ENCODE peak calls at places on chromosome 16, in seven cellular contexts. Z is sigmoid colon, S is ovary, F is lower leg skin, U is body of pancreas, V is uterus, W is H1. L is an unnamed sample.
A peak's percentile ranks its signal among the peaks of the same experiment; 100 is the strongest.

GRCh38 chr16:8173111-8173644 is 417.1 kb downstream of the TMEM114 start:
- DNase-seq in Z (no peak), W (peak; percentile 83), U (peak; percentile 78), F (peak; percentile 87), S (no peak), V (no peak), L (peak; percentile 74)

GRCh38 chr16:30953511-30954124 is 3.9 kb upstream of the SETD1A start:
- DNase-seq in U (peak; percentile 57), V (peak; percentile 52), S (peak; percentile 69), W (peak; percentile 86), Z (peak; percentile 76), F (no peak), L (peak; percentile 77)

GRCh38 chr16:67922221-67922620 is 9.4 kb downstream of the CTRL start:
- DNase-seq in Z (no peak), V (no peak), S (no peak), W (no peak), F (no peak), U (no peak), L (no peak)

GRCh38 chr16:49936791-49937190 is 80.9 kb upstream of the ZNF423 start:
- DNase-seq in S (no peak), Z (no peak), V (no peak), F (no peak), U (no peak), W (no peak), L (no peak)

GRCh38 chr16:27408602-27409031 is 6.6 kb downstream of the IL21R start:
- DNase-seq in V (no peak), S (no peak), W (no peak), Z (no peak), F (no peak), U (no peak), L (no peak)

GRCh38 chr16:28886945-28887344 is 8.7 kb downstream of the ATP2A1 start:
- DNase-seq in S (no peak), F (no peak), V (no peak), W (no peak), Z (no peak), U (no peak), L (no peak)

GRCh38 chr16:24075929-24076716 is 180.0 kb upstream of the CACNG3 start:
- DNase-seq in S (no peak), U (no peak), V (no peak), F (no peak), Z (no peak), W (no peak), L (no peak)

GRCh38 chr16:68972008-68972407 is 128.7 kb downstream of the TANGO6 start:
- DNase-seq in F (no peak), S (no peak), U (no peak), Z (no peak), V (no peak), W (peak; percentile 59), L (no peak)

GRCh38 chr16:22348296-22348695 is 26.1 kb downstream of the CDR2 start:
- DNase-seq in Z (no peak), V (no peak), S (no peak), W (no peak), U (no peak), F (no peak), L (no peak)

GRCh38 chr16:24088767-24089166 is 167.4 kb upstream of the CACNG3 start:
- DNase-seq in U (no peak), F (no peak), W (no peak), Z (no peak), V (no peak), S (no peak), L (no peak)

GRCh38 chr16:73253922-73254480 is 206.1 kb upstream of the ZFHX3 start:
- DNase-seq in Z (no peak), W (no peak), F (no peak), U (no peak), V (no peak), S (no peak), L (no peak)

GRCh38 chr16:89374393-89374948 is 115.9 kb downstream of the ANKRD11 start:
- DNase-seq in S (no peak), Z (no peak), U (no peak), W (no peak), V (no peak), F (no peak), L (peak; percentile 58)

GRCh38 chr16:17230932-17231581 is 239.7 kb downstream of the XYLT1 start:
- DNase-seq in Z (no peak), W (no peak), F (no peak), S (no peak), V (no peak), U (no peak), L (no peak)

GRCh38 chr16:2470603-2471015 is 488 bp upstream of the NTN3 start:
- DNase-seq in W (no peak), U (no peak), Z (no peak), V (no peak), F (no peak), S (no peak), L (no peak)

GRCh38 chr16:89023151-89023551 is 46.1 kb upstream of the CBFA2T3 start:
- DNase-seq in U (no peak), F (no peak), W (no peak), S (no peak), Z (peak; percentile 40), V (no peak), L (no peak)

DNA sequence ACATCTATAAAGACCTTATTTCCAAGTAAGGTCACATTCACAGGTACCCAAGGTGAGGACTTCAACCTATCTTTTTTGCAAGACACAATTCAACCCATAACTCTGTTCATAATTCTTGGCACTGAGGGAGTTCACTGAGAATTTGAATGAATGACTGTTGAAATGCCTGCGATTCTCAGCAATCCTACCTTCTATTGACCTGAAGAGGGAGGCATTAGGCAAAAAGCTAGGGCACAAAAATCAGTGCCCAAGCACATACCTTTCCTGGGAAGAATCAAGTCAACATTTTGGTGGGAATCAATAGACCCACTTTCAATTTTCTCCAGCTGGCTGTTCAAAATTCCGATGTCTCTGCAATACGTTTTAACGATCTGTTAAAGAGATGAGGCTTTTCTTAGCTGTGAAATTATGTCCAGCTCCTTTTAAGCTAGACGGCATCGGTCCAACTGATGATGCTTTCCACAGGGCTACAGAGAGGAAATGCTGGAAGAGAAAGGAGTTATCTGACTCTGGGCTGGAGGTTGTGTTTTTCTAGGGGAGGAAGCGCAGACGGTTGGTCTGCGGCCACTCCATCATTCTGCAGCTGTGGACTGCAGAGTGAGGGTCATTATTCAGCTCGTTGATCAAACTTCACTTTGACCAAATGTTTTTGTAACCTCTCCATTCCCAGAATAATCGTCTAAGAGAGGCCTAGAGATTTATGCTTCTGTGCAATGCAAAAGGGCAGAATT is 25.1 kb downstream of the BCO1 start:
- DNase-seq in S (peak; percentile 75), F (no peak), W (no peak), Z (peak; percentile 82), V (peak; percentile 80), U (peak; percentile 44), L (peak; percentile 14)
- TF ChIP-seq CTCF in S (no peak), F (no peak), W (peak; percentile 32), Z (no peak), V (no peak), U (no peak), L (no peak)

GRCh38 chr16:79600636-79601091 is at the start of gene MAF:
- DNase-seq in F (peak; percentile 99), U (peak; percentile 95), Z (peak; percentile 95), V (peak; percentile 95), W (peak; percentile 86), S (peak; percentile 88), L (peak; percentile 95)

GRCh38 chr16:79599837-79600635 is 501 bp downstream of the MAF start:
- DNase-seq in U (peak; percentile 63), V (peak; percentile 69), S (peak; percentile 82), W (peak; percentile 77), Z (peak; percentile 82), F (peak; percentile 92), L (peak; percentile 82)

GRCh38 chr16:79601978-79602609 is 1.6 kb upstream of the MAF start:
- DNase-seq in Z (peak; percentile 87), F (peak; percentile 97), U (peak; percentile 85), W (peak; percentile 89), S (peak; percentile 91), V (peak; percentile 85), L (peak; percentile 82)

GRCh38 chr16:79602615-79603014 is 2.1 kb upstream of the MAF start:
- DNase-seq in V (no peak), U (no peak), F (no peak), Z (no peak), W (no peak), S (no peak), L (no peak)

GRCh38 chr16:79601092-79601977 is 798 bp upstream of the MAF start:
- DNase-seq in F (peak; percentile 92), S (peak; percentile 68), W (no peak), V (peak; percentile 62), U (peak; percentile 47), Z (peak; percentile 83), L (peak; percentile 66)
- TF ChIP-seq POLR2A in F (no peak), S (no peak), W (no peak), V (no peak), U (no peak), Z (peak; percentile 37), L (no peak)

GRCh38 chr16:65122974-65123845 is 1.3 kb upstream of the CDH11 start:
- DNase-seq in F (peak; percentile 92), S (peak; percentile 91), V (peak; percentile 79), W (no peak), Z (peak; percentile 87), U (no peak), L (peak; percentile 75)

GRCh38 chr16:65122724-65122973 is 786 bp upstream of the CDH11 start:
- DNase-seq in Z (no peak), V (no peak), W (peak; percentile 74), U (no peak), F (no peak), S (no peak), L (peak; percentile 31)

GRCh38 chr16:65123846-65124513 is 2.1 kb upstream of the CDH11 start:
- DNase-seq in W (no peak), Z (peak; percentile 64), V (peak; percentile 16), U (no peak), S (no peak), F (no peak), L (no peak)

GRCh38 chr16:65120811-65121721 is 797 bp downstream of the CDH11 start:
- DNase-seq in W (peak; percentile 69), S (peak; percentile 64), V (peak; percentile 51), Z (peak; percentile 72), F (peak; percentile 87), U (no peak), L (peak; percentile 37)

GRCh38 chr16:65121870-65122723 is at the start of gene CDH11:
- DNase-seq in V (peak; percentile 78), F (peak; percentile 88), U (peak; percentile 21), Z (peak; percentile 78), W (peak; percentile 81), S (peak; percentile 93), L (peak; percentile 79)
- TF ChIP-seq CTCF in V (peak; percentile 75), F (no peak), U (no peak), Z (peak; percentile 19), W (no peak), S (peak; percentile 40), L (no peak)

GRCh38 chr16:86555763-86556130 is 712 bp upstream of the MTHFSD start:
- DNase-seq in F (no peak), S (no peak), U (no peak), Z (no peak), W (no peak), V (no peak), L (no peak)

GRCh38 chr16:86556576-86556975 is 1.5 kb upstream of the MTHFSD start:
- DNase-seq in W (no peak), V (no peak), S (no peak), Z (peak; percentile 51), U (no peak), F (no peak), L (no peak)

GRCh38 chr16:86553356-86553755 is 1.7 kb downstream of the MTHFSD start:
- DNase-seq in W (no peak), S (no peak), Z (peak; percentile 59), V (no peak), U (no peak), F (no peak), L (no peak)

GRCh38 chr16:86554599-86554916 is 477 bp downstream of the MTHFSD start:
- DNase-seq in V (no peak), W (no peak), S (no peak), U (no peak), F (no peak), Z (no peak), L (no peak)

GRCh38 chr16:86554917-86555762 is at the start of gene MTHFSD:
- DNase-seq in S (peak; percentile 96), W (peak; percentile 99), Z (peak; percentile 96), F (peak; percentile 99), U (peak; percentile 91), V (peak; percentile 90), L (peak; percentile 94)
- TF ChIP-seq POLR2A in S (peak; percentile 81), W (peak; percentile 52), Z (peak; percentile 58), F (no peak), U (no peak), V (peak; percentile 76), L (peak; percentile 85)

L was measured in heart left ventricle.